ENCODE peak calls at places on chromosomes 7 and 10, in five cellular contexts. A, T, Y, G and S are unnamed samples.
A peak's percentile ranks its signal among the peaks of the same experiment; 100 is the strongest.

GRCh38 chr10:91380873-91381561 is 29.1 kb upstream of the HECTD2 start:
- DNase-seq in T (no peak), A (no peak), G (no peak), Y (no peak), S (no peak)

GRCh38 chr7:86504229-86504628 is 139.5 kb upstream of the GRM3 start:
- DNase-seq in T (no peak), G (no peak), A (no peak), Y (no peak), S (no peak)

GRCh38 chr7:159157714-159158113 is 13.0 kb upstream of the VIPR2 start:
- DNase-seq in Y (no peak), G (no peak), A (no peak), T (no peak), S (no peak)

GRCh38 chr10:123109466-123109865 is 26.3 kb upstream of the HMX3 start:
- DNase-seq in Y (no peak), A (no peak), G (peak; percentile 25), T (no peak), S (no peak)

GRCh38 chr10:93749218-93749799 is 8.4 kb upstream of the LGI1 start:
- DNase-seq in T (no peak), A (peak; percentile 72), G (no peak), Y (peak; percentile 56), S (peak; percentile 54)

GRCh38 chr10:8912108-8912507 is 857.6 kb downstream of the GATA3 start:
- DNase-seq in Y (no peak), G (no peak), A (no peak), T (no peak), S (no peak)

GRCh38 chr10:27448926-27449325 is 55.2 kb upstream of the RAB18 start:
- DNase-seq in Y (no peak), T (no peak), G (peak; percentile 69), A (no peak), S (peak; percentile 32)

GRCh38 chr10:21888959-21889358 is 114.6 kb downstream of the DNAJC1 start:
- DNase-seq in T (no peak), A (no peak), Y (no peak), G (no peak), S (peak; percentile 13)

GRCh38 chr10:97503413-97503812 is 4.7 kb downstream of the UBTD1 start:
- DNase-seq in Y (no peak), G (no peak), A (no peak), T (no peak), S (no peak)

GRCh38 chr7:142796001-142796500 is 25.3 kb downstream of the PRSS2 start:
- DNase-seq in G (no peak), A (peak; percentile 42), T (no peak), Y (no peak), S (no peak)

GRCh38 chr10:29102233-29102632 is 186.6 kb upstream of the LYZL1 start:
- DNase-seq in G (peak; percentile 37), A (no peak), T (no peak), Y (no peak), S (peak; percentile 43)

GRCh38 chr7:117384693-117385092 is 42.6 kb downstream of the ASZ1 start:
- DNase-seq in Y (no peak), A (no peak), T (no peak), G (no peak), S (no peak)

GRCh38 chr7:126569402-126569801 is 683.3 kb downstream of the GRM8 start:
- DNase-seq in Y (no peak), T (no peak), G (no peak), A (no peak), S (no peak)

GRCh38 chr7:45416846-45417245 is 157.3 kb upstream of the ADCY1 start:
- DNase-seq in T (no peak), Y (no peak), G (no peak), A (no peak), S (no peak)
- H2BK12ac ChIP-seq in T (no peak overlapping the region), Y (no peak overlapping the region), G (no peak overlapping the region), A (no peak overlapping the region), S (no peak overlapping the region)

GRCh38 chr7:27199820-27200760 is at the start of gene HOXA13:
- DNase-seq in Y (peak; percentile 72), T (peak; percentile 62), G (peak; percentile 40), A (peak; percentile 53), S (peak; percentile 8)
- H3K27me3 ChIP-seq in Y (peaks cover 100% of the 10 kb centered on the region), T (peaks cover 87% of the 10 kb centered on the region), G (peaks cover 72% of the 10 kb centered on the region), A (peaks cover 85% of the 10 kb centered on the region), S (peaks cover 89% of the 10 kb centered on the region)

DNA sequence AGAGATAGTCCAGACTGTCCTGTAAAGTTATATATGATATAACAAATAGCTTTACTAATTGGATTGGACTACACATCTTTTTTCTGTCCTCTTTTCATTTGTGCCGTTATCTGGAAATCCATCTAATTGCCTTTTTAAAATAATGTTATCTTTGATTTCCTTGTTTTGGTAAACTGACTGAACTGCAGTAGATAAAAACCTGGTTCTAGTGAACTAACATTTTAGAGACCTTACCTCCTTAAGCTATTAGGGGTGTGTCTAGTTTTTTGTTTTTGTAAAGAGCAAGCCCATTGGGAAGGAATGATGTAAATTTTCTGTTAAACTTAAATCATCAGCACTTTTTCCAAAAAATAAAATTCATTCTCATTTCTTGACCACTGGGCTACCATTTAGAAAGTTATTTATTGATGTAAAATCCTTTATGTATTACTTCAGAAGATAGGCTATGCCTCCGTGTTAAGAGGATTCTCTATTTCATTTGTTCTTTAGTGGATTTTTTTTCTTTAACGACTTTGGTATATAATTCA is 1.2 kb upstream of the PBLD start:
- DNase-seq in A (no peak), Y (no peak), T (no peak), G (no peak), S (no peak)
- H3K4me1 ChIP-seq in A (peaks cover 3% of the 10 kb centered on the region), Y (peaks cover 4% of the 10 kb centered on the region), T (peaks cover 9% of the 10 kb centered on the region), G (peaks cover 7% of the 10 kb centered on the region), S (peaks cover 5% of the 10 kb centered on the region)

DNA sequence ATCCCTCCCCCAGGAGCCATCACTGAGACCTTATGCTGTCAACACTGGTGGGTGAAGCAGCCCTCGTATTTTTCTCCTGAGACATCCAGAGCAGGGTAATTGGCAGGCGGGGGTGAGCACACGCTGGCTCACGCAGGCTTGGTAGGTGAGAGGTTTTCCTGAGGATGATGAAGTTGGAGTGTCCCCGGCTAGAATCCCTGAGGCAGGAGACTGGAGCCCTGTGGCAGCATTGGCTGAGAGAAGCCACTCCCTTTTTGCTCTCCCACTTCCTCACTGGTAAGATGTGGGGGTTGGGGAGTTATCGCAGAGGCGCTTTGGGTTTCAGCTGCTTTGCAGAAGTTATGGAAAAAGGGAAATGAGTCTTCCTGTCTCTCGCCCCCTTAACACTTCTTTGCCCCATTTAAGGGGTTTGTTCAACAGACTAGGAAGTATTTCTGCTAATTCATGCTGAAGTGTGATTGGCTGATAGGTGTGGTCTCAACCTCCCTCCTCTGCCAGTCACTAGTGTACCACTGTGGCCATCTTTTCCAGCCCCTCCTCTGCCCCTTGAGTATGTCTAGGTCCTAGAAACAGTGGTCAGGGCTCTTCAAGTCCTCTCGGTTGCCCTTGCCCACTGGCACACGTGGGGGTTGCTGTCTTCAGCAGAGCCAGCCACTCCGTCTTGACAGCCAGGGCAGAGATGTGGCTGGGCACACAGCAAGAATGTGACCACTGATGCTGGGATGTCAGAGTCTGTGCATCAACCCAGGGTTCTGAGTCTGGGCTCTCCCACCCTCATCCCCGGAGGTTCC is 5.7 kb downstream of the ARPC1B start:
- DNase-seq in G (peak; percentile 67), T (no peak), A (no peak), Y (no peak), S (peak; percentile 29)
- H2BK12ac ChIP-seq in G (peak overlapping the region; percentile 17), T (no peak overlapping the region), A (no peak overlapping the region), Y (no peak overlapping the region), S (peak overlapping the region; percentile 61)

GRCh38 chr7:5214236-5214635 is 24.2 kb downstream of the WIPI2 start:
- DNase-seq in G (no peak), A (no peak), Y (no peak), T (no peak), S (no peak)

GRCh38 chr7:5213286-5213645 is 23.2 kb downstream of the WIPI2 start:
- DNase-seq in A (no peak), T (no peak), G (no peak), Y (no peak), S (no peak)

GRCh38 chr7:5212633-5213285 is 22.7 kb downstream of the WIPI2 start:
- DNase-seq in Y (no peak), A (no peak), G (no peak), T (no peak), S (no peak)

GRCh38 chr7:5211730-5212482 is 21.9 kb downstream of the WIPI2 start:
- DNase-seq in G (no peak), A (no peak), Y (no peak), T (no peak), S (no peak)

GRCh38 chr7:5210751-5211338 is 20.8 kb downstream of the WIPI2 start:
- DNase-seq in T (no peak), G (no peak), Y (no peak), A (no peak), S (no peak)
- H3K27me3 ChIP-seq in T (peaks cover 3% of the 10 kb centered on the region), G (no peaks in the 10 kb centered on the region), Y (no peaks in the 10 kb centered on the region), A (no peaks in the 10 kb centered on the region), S (no peaks in the 10 kb centered on the region)

DNA sequence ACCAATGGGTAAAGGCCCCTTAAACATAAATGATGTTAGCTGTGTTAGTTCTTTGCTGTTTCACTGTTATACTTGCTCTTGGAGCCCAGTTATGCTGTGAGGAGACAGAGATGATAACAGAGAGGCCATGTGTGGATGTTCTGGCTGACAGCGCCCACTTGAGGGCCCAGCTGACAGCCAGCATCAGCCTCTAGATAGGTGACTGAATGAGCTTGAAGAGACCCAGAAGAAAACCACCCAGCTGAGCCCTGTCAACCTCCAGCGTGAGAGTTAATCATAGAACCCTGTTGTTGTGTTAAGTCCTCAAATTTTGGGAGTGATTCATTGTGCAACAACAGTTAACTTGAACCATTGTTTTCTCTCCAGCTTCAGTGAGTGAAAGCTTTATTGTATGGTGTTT is 91.7 kb downstream of the GLRX3 start:
- DNase-seq in A (peak; percentile 8), Y (no peak), G (no peak), T (no peak), S (no peak)
- H3K4me1 ChIP-seq in A (no peaks in the 10 kb centered on the region), Y (no peaks in the 10 kb centered on the region), G (no peaks in the 10 kb centered on the region), T (no peaks in the 10 kb centered on the region), S (no peaks in the 10 kb centered on the region)

GRCh38 chr10:31347705-31348104 is 28.7 kb downstream of the ZEB1 start:
- DNase-seq in T (no peak), A (no peak), Y (no peak), G (no peak), S (no peak)
- H2BK12ac ChIP-seq in T (no peak overlapping the region), A (no peak overlapping the region), Y (no peak overlapping the region), G (no peak overlapping the region), S (no peak overlapping the region)

GRCh38 chr7:29289156-29290021 is 94.8 kb downstream of the CHN2 start:
- DNase-seq in A (no peak), Y (no peak), G (peak; percentile 67), T (peak; percentile 23), S (no peak)

GRCh38 chr7:29285861-29286260 is 91.3 kb downstream of the CHN2 start:
- DNase-seq in T (no peak), Y (no peak), G (no peak), A (no peak), S (no peak)

GRCh38 chr7:29287366-29287765 is 92.8 kb downstream of the CHN2 start:
- DNase-seq in A (no peak), Y (no peak), T (no peak), G (peak; percentile 50), S (peak; percentile 52)

GRCh38 chr7:29290829-29291228 is 96.3 kb downstream of the CHN2 start:
- DNase-seq in T (no peak), G (no peak), Y (no peak), A (no peak), S (no peak)

DNA sequence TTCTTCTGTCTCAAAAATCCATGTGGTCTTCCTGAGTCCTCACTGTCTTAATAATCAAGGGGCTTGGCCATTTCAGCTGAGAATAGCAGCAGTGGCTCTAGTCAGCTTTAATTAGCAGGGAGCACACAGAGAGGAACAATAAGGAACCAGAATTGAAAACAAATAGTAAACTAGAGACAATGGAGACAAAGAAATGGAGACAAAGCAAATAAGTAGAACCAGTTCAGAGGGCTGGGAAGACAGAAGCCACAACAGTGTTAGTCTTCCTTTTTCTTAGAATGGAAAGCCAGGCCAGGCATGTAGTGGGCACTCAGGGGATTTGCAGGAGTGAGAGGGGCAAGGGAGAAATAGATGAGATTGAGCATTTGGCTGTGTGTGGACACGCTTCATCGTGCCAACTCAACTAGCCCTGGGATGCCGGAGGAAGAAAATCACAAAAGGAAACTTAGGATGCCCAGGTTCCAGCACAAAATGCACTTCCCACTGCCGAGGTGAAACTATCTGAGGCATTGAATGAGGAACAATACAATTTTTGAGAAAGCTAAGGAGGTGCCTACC is 94.0 kb downstream of the CHN2 start:
- DNase-seq in T (peak; percentile 81), G (no peak), Y (no peak), A (no peak), S (no peak)
- H3K27me3 ChIP-seq in T (no peaks in the 10 kb centered on the region), G (no peaks in the 10 kb centered on the region), Y (no peaks in the 10 kb centered on the region), A (no peaks in the 10 kb centered on the region), S (no peaks in the 10 kb centered on the region)